ENCODE peak calls at places on chromosomes 6 and 20, in nine cellular contexts. S is mesenchymal stem cell, U is GM23248, C is SK-N-SH, Q is mesendoderm, V is mammary epithelial cell, M is A549, O is OCI-LY7, J is Karpas-422. P is an unnamed sample.

GRCh38 chr20:38926934-38927616 is 858 bp downstream of the FAM83D start:
- DNase-seq in U (peak), J (peak), S (peak), Q (peak), C (no peak), M (peak), O (peak), V (peak), P (no peak)

GRCh38 chr6:105767541-105767940 is 318.6 kb upstream of the PRDM1 start:
- DNase-seq in M (no peak), J (no peak), O (no peak), U (no peak), Q (no peak), S (no peak), C (no peak), V (no peak), P (no peak)

GRCh38 chr6:15739867-15740266 is 77.0 kb upstream of the DTNBP1 start:
- DNase-seq in M (no peak), Q (no peak), O (no peak), J (no peak), S (no peak), C (no peak), U (no peak), V (no peak), P (peak)

GRCh38 chr6:45495404-45496084 is 117.8 kb upstream of the SUPT3H start:
- DNase-seq in J (no peak), V (no peak), Q (peak), S (no peak), C (no peak), U (no peak), O (no peak), M (no peak), P (no peak)

GRCh38 chr6:167270499-167271307 is 20.4 kb upstream of the UNC93A start:
- DNase-seq in Q (no peak), S (no peak), M (no peak), O (no peak), J (no peak), V (no peak), C (no peak), U (no peak), P (no peak)

GRCh38 chr20:43534791-43535350 is 24.0 kb upstream of the SGK2 start:
- DNase-seq in M (no peak), U (no peak), O (no peak), V (no peak), Q (no peak), J (no peak), C (no peak), S (no peak), P (no peak)

GRCh38 chr20:11891081-11891826 is 26.4 kb upstream of the BTBD3 start:
- DNase-seq in S (peak), J (no peak), M (peak), C (peak), U (peak), O (no peak), Q (peak), V (peak), P (peak)

GRCh38 chr6:24064106-24064505 is 61.9 kb upstream of the NRSN1 start:
- DNase-seq in M (peak), V (no peak), U (peak), S (peak), O (no peak), J (peak), C (peak), Q (peak), P (peak)

GRCh38 chr20:32458061-32458836 is 100.1 kb downstream of the ASXL1 start:
- DNase-seq in V (no peak), C (peak), O (no peak), Q (no peak), J (no peak), S (no peak), M (no peak), U (no peak), P (peak)

GRCh38 chr20:48930878-48931277 is 9.4 kb downstream of the ARFGEF2 start:
- DNase-seq in C (no peak), Q (no peak), O (no peak), S (no peak), V (no peak), J (no peak), U (no peak), M (no peak), P (no peak)

GRCh38 chr6:142685852-142686718 is 258.9 kb downstream of the HIVEP2 start:
- DNase-seq in O (no peak), C (no peak), V (no peak), Q (no peak), J (no peak), M (no peak), U (peak), S (no peak), P (no peak)

GRCh38 chr6:12126051-12126450 is 113.9 kb downstream of the HIVEP1 start:
- DNase-seq in M (no peak), O (no peak), C (no peak), Q (no peak), V (no peak), S (no peak), J (peak), U (no peak), P (no peak)

GRCh38 chr6:97697450-97697849 is 414.4 kb upstream of the MMS22L start:
- DNase-seq in C (no peak), S (peak), J (no peak), M (no peak), U (peak), Q (peak), O (no peak), V (peak), P (no peak)

GRCh38 chr6:37056439-37057127 is 51.1 kb downstream of the FGD2 start:
- DNase-seq in O (no peak), S (peak), Q (peak), M (peak), J (no peak), U (peak), C (no peak), V (peak), P (peak)

GRCh38 chr6:15504040-15504491 is 158.8 kb downstream of the DTNBP1 start:
- DNase-seq in Q (no peak), C (peak), M (no peak), V (no peak), J (no peak), S (no peak), U (peak), O (no peak), P (no peak)

GRCh38 chr6:25482996-25483395 is 169.0 kb upstream of the SCGN start:
- DNase-seq in U (no peak), C (no peak), S (no peak), M (no peak), Q (no peak), V (no peak), O (no peak), J (no peak), P (no peak)

GRCh38 chr6:108118791-108119211 is 44.3 kb upstream of the OSTM1 start:
- DNase-seq in C (peak), M (no peak), S (peak), U (peak), O (no peak), Q (peak), J (no peak), V (no peak), P (no peak)

GRCh38 chr6:139409026-139409425 is 34.6 kb upstream of the CITED2 start:
- DNase-seq in V (peak), M (no peak), J (no peak), O (no peak), Q (peak), C (no peak), S (no peak), U (peak), P (no peak)

GRCh38 chr6:136593748-136594490 is 43.7 kb upstream of the MAP7 start:
- DNase-seq in U (peak), S (peak), O (peak), J (peak), M (peak), Q (peak), C (no peak), V (peak), P (peak)

GRCh38 chr20:59988141-59988540 is 29.9 kb downstream of the CDH26 start:
- DNase-seq in S (no peak), V (peak), Q (peak), C (no peak), M (peak), U (peak), O (no peak), J (no peak), P (no peak)

GRCh38 chr6:80233955-80234354 is 127.5 kb downstream of the BCKDHB start:
- DNase-seq in S (no peak), Q (no peak), V (no peak), J (no peak), O (no peak), C (no peak), M (no peak), U (no peak), P (no peak)

GRCh38 chr6:94349227-94349626 is 929.9 kb upstream of the EPHA7 start:
- DNase-seq in M (no peak), J (no peak), S (no peak), O (no peak), V (no peak), C (no peak), U (no peak), Q (no peak), P (no peak)

GRCh38 chr6:121236984-121237383 is 97.3 kb downstream of the TBC1D32 start:
- DNase-seq in O (no peak), S (peak), U (no peak), Q (no peak), C (no peak), V (no peak), M (no peak), J (no peak), P (no peak)

GRCh38 chr20:51831891-51832675 is 29.8 kb upstream of the SALL4 start:
- DNase-seq in O (no peak), J (no peak), U (no peak), C (no peak), Q (no peak), M (no peak), V (no peak), S (peak), P (no peak)

GRCh38 chr6:158819213-158819976 is at the start of gene EZR:
- DNase-seq in Q (peak), V (peak), J (peak), O (peak), C (peak), U (peak), S (peak), M (peak), P (peak)

GRCh38 chr6:30703821-30704220 is 13.0 kb upstream of the NRM start:
- DNase-seq in Q (no peak), M (no peak), C (no peak), J (no peak), U (no peak), O (no peak), V (no peak), S (no peak), P (no peak)

GRCh38 chr6:124968401-124968800 is 6.2 kb downstream of the RNF217 start:
- DNase-seq in M (no peak), Q (peak), O (no peak), C (no peak), S (peak), J (no peak), U (no peak), V (no peak), P (peak)

GRCh38 chr20:56843386-56843785 is 214.3 kb downstream of the TFAP2C start:
- DNase-seq in M (no peak), O (no peak), S (no peak), J (no peak), U (peak), Q (no peak), V (no peak), C (no peak), P (no peak)

GRCh38 chr20:56842086-56842485 is 213.0 kb downstream of the TFAP2C start:
- DNase-seq in V (no peak), Q (no peak), S (no peak), C (no peak), M (no peak), U (no peak), O (no peak), J (no peak), P (no peak)

GRCh38 chr20:56839222-56839621 is 210.1 kb downstream of the TFAP2C start:
- DNase-seq in J (no peak), V (no peak), S (no peak), U (no peak), O (no peak), M (no peak), Q (no peak), C (no peak), P (no peak)

GRCh38 chr20:56839791-56840190 is 210.7 kb downstream of the TFAP2C start:
- DNase-seq in J (no peak), V (no peak), Q (no peak), S (no peak), U (peak), M (no peak), C (no peak), O (no peak), P (no peak)

DNA sequence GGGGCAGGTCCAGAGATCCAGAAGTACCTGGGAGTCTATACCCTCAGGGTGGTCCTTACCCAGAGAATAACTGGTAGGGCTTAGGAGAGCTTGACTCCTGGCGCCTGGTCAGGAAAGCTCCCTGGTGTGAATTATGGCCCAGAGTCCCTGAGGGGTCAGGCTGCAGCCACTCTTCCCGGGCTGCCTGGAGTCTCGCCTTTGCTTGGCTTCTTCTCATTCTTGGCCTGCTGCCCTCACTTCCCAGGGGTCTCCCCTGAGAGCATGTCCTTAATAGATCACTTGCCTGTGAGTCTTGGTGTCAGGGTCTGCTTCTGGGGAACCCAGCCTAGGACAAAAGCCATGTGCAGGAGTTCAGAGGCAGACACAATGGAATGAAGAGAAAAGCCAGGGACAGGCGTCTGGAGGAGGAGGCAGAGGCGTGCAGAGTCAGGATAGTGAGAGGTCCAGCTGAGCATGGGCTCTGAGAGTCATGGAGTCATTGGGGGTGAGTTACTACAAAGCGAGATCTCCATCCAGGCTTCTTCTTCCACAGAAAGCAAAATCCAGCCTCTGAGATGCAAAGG is 212.3 kb downstream of the TFAP2C start:
- DNase-seq in V (no peak), S (no peak), M (no peak), C (no peak), J (no peak), O (no peak), U (no peak), Q (no peak), P (no peak)
- H3K4me2 ChIP-seq in V (no peak), S (no peak), M (no peak), C (no peak), J (no peak), O (no peak), U (no peak), Q (no peak), P (no peak)

GRCh38 chr20:37796121-37796520 is 102.3 kb downstream of the CTNNBL1 start:
- DNase-seq in U (no peak), S (no peak), O (no peak), M (no peak), C (no peak), V (no peak), Q (no peak), J (no peak), P (no peak)
- H3K4me2 ChIP-seq in U (no peak), S (no peak), O (no peak), M (no peak), C (no peak), V (no peak), Q (no peak), J (no peak), P (no peak)

DNA sequence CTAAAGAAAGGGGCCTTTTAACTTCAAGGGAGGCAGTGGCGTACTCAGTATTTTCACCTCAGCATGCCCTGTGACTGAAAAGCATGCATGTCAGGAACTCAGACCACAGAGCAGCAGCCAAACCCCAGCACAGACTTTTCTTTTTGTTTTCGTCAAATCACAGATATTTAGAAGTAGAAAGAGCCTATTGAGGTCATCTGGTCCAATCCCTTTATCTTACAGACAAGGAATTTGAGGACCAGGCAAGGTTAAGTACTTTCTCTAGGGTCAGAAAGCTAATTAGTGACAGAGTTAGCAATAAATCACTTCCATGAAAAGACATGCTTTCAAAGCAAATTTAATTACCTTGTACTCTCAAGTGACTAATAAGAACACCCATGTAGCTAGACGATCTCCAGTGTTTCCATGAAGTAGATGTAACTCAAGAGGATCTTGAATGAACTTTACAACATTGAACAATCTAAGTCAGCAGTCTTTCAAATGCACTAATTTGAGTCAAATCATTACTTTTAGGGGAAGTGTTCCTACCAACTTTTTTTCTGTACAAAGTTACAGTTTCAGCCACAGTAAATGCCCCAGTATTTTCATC is 35.9 kb downstream of the MOXD1 start:
- DNase-seq in J (no peak), M (no peak), S (peak), C (no peak), V (no peak), U (no peak), Q (peak), O (no peak), P (peak)
- H3K4me2 ChIP-seq in J (no peak), M (no peak), S (no peak), C (peak), V (no peak), U (no peak), Q (no peak), O (peak), P (no peak)

GRCh38 chr20:35446356-35447078 is 8.5 kb upstream of the GDF5 start:
- DNase-seq in O (no peak), C (no peak), Q (no peak), M (no peak), S (peak), V (no peak), J (no peak), U (peak), P (peak)
- H3K4me2 ChIP-seq in O (no peak), C (peak), Q (no peak), M (peak), S (no peak), V (no peak), J (peak), U (peak), P (peak)